ENCODE peak calls at places on chromosomes 1 and 21, in seven cellular contexts. One of them, this sample, is unnamed.

GRCh38 chr1:109793486-109794318 is 30.0 kb upstream of the EPS8L3 start:
- DNase-seq in GM13976: no peak
- DNase-seq in NB4: peak
- DNase-seq in Calu3: peak
- DNase-seq in GM10248: no peak
- DNase-seq in body of pancreas: peak
- DNase-seq in thoracic aorta: no peak
- DNase-seq in this sample: peak

GRCh38 chr21:34938079-34938764 is 110.9 kb downstream of the RUNX1 start:
- DNase-seq in NB4: no peak
- DNase-seq in GM13976: no peak
- DNase-seq in Calu3: no peak
- DNase-seq in thoracic aorta: no peak
- DNase-seq in body of pancreas: no peak
- DNase-seq in GM10248: no peak
- DNase-seq in this sample: no peak

GRCh38 chr1:31627301-31627929 is 9.9 kb downstream of the HCRTR1 start:
- DNase-seq in Calu3: no peak
- DNase-seq in GM10248: no peak
- DNase-seq in GM13976: no peak
- DNase-seq in body of pancreas: peak
- DNase-seq in NB4: no peak
- DNase-seq in thoracic aorta: no peak
- DNase-seq in this sample: no peak

GRCh38 chr1:115099693-115100050 is 10.4 kb upstream of the TSPAN2 start:
- DNase-seq in GM13976: no peak
- DNase-seq in GM10248: no peak
- DNase-seq in NB4: no peak
- DNase-seq in thoracic aorta: no peak
- DNase-seq in body of pancreas: no peak
- DNase-seq in Calu3: no peak
- DNase-seq in this sample: no peak

GRCh38 chr1:185632659-185633428 is 101.3 kb upstream of the HMCN1 start:
- DNase-seq in NB4: peak
- DNase-seq in Calu3: no peak
- DNase-seq in GM10248: no peak
- DNase-seq in body of pancreas: no peak
- DNase-seq in thoracic aorta: no peak
- DNase-seq in GM13976: no peak
- DNase-seq in this sample: no peak

GRCh38 chr1:61255324-61255703 is 173.0 kb downstream of the NFIA start:
- DNase-seq in body of pancreas: no peak
- DNase-seq in thoracic aorta: no peak
- DNase-seq in GM13976: no peak
- DNase-seq in NB4: peak
- DNase-seq in GM10248: no peak
- DNase-seq in Calu3: no peak
- DNase-seq in this sample: no peak

GRCh38 chr1:229114781-229115417 is 156.0 kb upstream of the RAB4A start:
- DNase-seq in NB4: no peak
- DNase-seq in Calu3: no peak
- DNase-seq in GM10248: no peak
- DNase-seq in GM13976: no peak
- DNase-seq in body of pancreas: no peak
- DNase-seq in thoracic aorta: no peak
- DNase-seq in this sample: no peak

GRCh38 chr1:56406821-56407220 is 172.5 kb downstream of the PLPP3 start:
- DNase-seq in GM13976: no peak
- DNase-seq in NB4: no peak
- DNase-seq in Calu3: no peak
- DNase-seq in thoracic aorta: no peak
- DNase-seq in body of pancreas: no peak
- DNase-seq in GM10248: no peak
- DNase-seq in this sample: no peak

GRCh38 chr1:44786138-44786840 is 1.7 kb downstream of the BEST4 start:
- DNase-seq in body of pancreas: peak
- DNase-seq in GM10248: peak
- DNase-seq in NB4: peak
- DNase-seq in Calu3: peak
- DNase-seq in GM13976: peak
- DNase-seq in thoracic aorta: no peak
- DNase-seq in this sample: peak

GRCh38 chr1:27538793-27539192 is 48.8 kb upstream of the WASF2 start:
- DNase-seq in thoracic aorta: no peak
- DNase-seq in GM10248: no peak
- DNase-seq in GM13976: no peak
- DNase-seq in NB4: peak
- DNase-seq in body of pancreas: no peak
- DNase-seq in Calu3: no peak
- DNase-seq in this sample: no peak

GRCh38 chr1:69569983-69570755 is 2.4 kb downstream of the LRRC7 start:
- DNase-seq in thoracic aorta: no peak
- DNase-seq in GM10248: no peak
- DNase-seq in NB4: no peak
- DNase-seq in body of pancreas: no peak
- DNase-seq in Calu3: no peak
- DNase-seq in GM13976: no peak
- DNase-seq in this sample: no peak

GRCh38 chr21:37915516-37915915 is 741 bp downstream of the KCNJ6 start:
- DNase-seq in NB4: no peak
- DNase-seq in GM10248: no peak
- DNase-seq in thoracic aorta: no peak
- DNase-seq in body of pancreas: no peak
- DNase-seq in GM13976: no peak
- DNase-seq in Calu3: no peak
- DNase-seq in this sample: no peak

GRCh38 chr1:119982006-119982405 is 85.7 kb upstream of the ADAM30 start:
- DNase-seq in GM13976: no peak
- DNase-seq in GM10248: no peak
- DNase-seq in thoracic aorta: no peak
- DNase-seq in NB4: peak
- DNase-seq in Calu3: no peak
- DNase-seq in body of pancreas: no peak
- DNase-seq in this sample: no peak

GRCh38 chr1:27527223-27527856 is 37.4 kb upstream of the WASF2 start:
- DNase-seq in NB4: peak
- DNase-seq in thoracic aorta: no peak
- DNase-seq in Calu3: no peak
- DNase-seq in GM10248: peak
- DNase-seq in body of pancreas: peak
- DNase-seq in GM13976: peak
- DNase-seq in this sample: peak

GRCh38 chr1:44354268-44354839 is 703 bp downstream of the ERI3 start:
- DNase-seq in thoracic aorta: no peak
- DNase-seq in body of pancreas: peak
- DNase-seq in GM13976: no peak
- DNase-seq in Calu3: no peak
- DNase-seq in GM10248: no peak
- DNase-seq in NB4: no peak
- DNase-seq in this sample: no peak

GRCh38 chr1:24081190-24081589 is 30.7 kb downstream of the MYOM3 start:
- DNase-seq in GM10248: no peak
- DNase-seq in Calu3: no peak
- DNase-seq in NB4: no peak
- DNase-seq in GM13976: no peak
- DNase-seq in body of pancreas: peak
- DNase-seq in thoracic aorta: no peak
- DNase-seq in this sample: no peak

GRCh38 chr1:116131866-116132605 is 20.8 kb downstream of the MAB21L3 start:
- DNase-seq in thoracic aorta: no peak
- DNase-seq in NB4: peak
- DNase-seq in body of pancreas: no peak
- DNase-seq in GM13976: no peak
- DNase-seq in Calu3: no peak
- DNase-seq in GM10248: no peak
- DNase-seq in this sample: no peak

GRCh38 chr1:178726545-178726944 is 1.5 kb downstream of the RALGPS2 start:
- DNase-seq in Calu3: no peak
- DNase-seq in thoracic aorta: no peak
- DNase-seq in NB4: no peak
- DNase-seq in body of pancreas: no peak
- DNase-seq in GM10248: no peak
- DNase-seq in GM13976: no peak
- DNase-seq in this sample: no peak

GRCh38 chr1:178724386-178724733 is 684 bp upstream of the RALGPS2 start:
- DNase-seq in GM10248: no peak
- DNase-seq in body of pancreas: no peak
- DNase-seq in GM13976: no peak
- DNase-seq in NB4: peak
- DNase-seq in thoracic aorta: no peak
- DNase-seq in Calu3: no peak
- DNase-seq in this sample: no peak

GRCh38 chr1:178724734-178725602 is at the start of gene RALGPS2:
- DNase-seq in Calu3: peak
- DNase-seq in NB4: peak
- DNase-seq in GM13976: peak
- DNase-seq in thoracic aorta: no peak
- DNase-seq in body of pancreas: peak
- DNase-seq in GM10248: peak
- DNase-seq in this sample: peak

GRCh38 chr1:178727014-178727895 is 2.2 kb downstream of the RALGPS2 start:
- DNase-seq in Calu3: peak
- DNase-seq in body of pancreas: peak
- DNase-seq in thoracic aorta: no peak
- DNase-seq in GM13976: no peak
- DNase-seq in GM10248: no peak
- DNase-seq in NB4: peak
- DNase-seq in this sample: no peak

DNA sequence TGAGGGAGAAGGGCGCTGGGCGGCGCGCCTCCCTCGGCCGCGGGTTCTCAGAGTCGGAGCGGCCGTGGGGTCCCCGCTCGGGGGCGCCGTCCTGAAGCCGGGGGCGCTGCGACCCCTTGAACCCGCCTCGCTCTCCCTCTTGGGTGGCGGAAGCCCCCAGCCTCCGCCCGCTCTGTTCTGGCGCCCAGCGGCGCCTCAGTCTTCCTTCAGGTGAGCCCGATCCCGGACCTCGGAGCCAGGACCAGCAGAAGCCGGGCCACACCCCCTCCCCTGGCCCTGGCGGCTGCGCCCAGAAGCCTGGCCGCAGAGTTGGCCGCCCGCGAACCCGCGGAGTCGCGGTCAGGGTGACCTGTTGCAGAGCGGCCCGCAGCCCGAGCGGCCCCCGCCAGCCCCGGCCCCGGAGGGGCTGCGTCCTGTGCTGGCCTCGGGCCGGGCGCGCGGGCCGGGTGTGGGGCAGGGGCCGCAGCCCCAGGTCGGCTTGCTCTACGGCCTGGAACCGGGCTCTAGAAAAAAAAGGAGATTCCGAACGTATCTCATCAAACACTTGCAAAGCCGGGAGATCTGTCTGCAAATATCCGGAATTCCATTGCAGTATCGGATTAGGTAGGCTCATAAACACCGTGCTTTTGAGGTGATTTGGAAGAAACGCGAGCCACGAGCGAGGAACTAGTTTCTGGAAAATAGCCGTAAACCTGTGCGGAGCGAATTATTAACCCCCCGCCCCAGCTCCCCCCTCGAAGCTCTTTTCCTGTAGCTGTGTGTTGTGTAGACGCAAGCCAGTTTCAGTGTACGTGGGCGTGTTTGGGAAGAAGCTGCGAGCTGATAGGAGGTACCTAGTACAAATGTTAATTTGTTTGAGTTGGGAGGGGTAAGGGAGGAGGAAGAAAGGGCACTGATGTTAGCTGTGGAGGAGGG is 816 bp downstream of the RALGPS2 start:
- DNase-seq in body of pancreas: peak
- DNase-seq in NB4: peak
- DNase-seq in thoracic aorta: no peak
- DNase-seq in GM10248: peak
- DNase-seq in GM13976: peak
- DNase-seq in Calu3: peak
- DNase-seq in this sample: peak
- TF ChIP-seq CTCF in body of pancreas: no peak
- TF ChIP-seq CTCF in NB4: no peak
- TF ChIP-seq CTCF in thoracic aorta: no peak
- TF ChIP-seq CTCF in GM10248: no peak
- TF ChIP-seq CTCF in GM13976: no peak
- TF ChIP-seq CTCF in Calu3: no peak
- TF ChIP-seq CTCF in this sample: no peak

GRCh38 chr1:57770772-57771171 is 346.9 kb upstream of the DAB1 start:
- DNase-seq in thoracic aorta: no peak
- DNase-seq in GM13976: no peak
- DNase-seq in GM10248: no peak
- DNase-seq in body of pancreas: no peak
- DNase-seq in Calu3: no peak
- DNase-seq in NB4: peak
- DNase-seq in this sample: no peak
- TF ChIP-seq CTCF in thoracic aorta: no peak
- TF ChIP-seq CTCF in GM13976: no peak
- TF ChIP-seq CTCF in GM10248: no peak
- TF ChIP-seq CTCF in body of pancreas: no peak
- TF ChIP-seq CTCF in Calu3: no peak
- TF ChIP-seq CTCF in NB4: no peak
- TF ChIP-seq CTCF in this sample: peak

DNA sequence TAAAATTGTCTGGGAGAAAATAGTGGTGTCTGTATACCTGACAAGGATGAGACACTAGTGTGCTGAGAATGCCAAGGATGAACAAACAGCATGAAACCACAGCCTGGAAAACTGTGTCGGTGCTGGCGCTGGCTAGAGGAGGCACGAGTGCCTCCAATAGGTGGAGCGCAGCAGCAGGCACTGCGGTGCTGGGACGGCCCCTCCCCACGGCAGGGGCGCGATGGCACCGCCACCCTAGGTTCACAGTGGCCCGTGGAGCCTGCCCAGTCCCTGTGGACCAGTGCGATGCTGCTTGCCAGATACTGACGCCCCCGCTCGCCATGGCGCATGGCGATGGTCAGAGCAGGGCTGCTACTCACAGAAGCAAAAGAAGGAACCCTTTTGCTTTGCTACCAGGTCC is 6.8 kb downstream of the CFAP410 start:
- DNase-seq in NB4: no peak
- DNase-seq in Calu3: no peak
- DNase-seq in GM10248: no peak
- DNase-seq in body of pancreas: no peak
- DNase-seq in thoracic aorta: no peak
- DNase-seq in GM13976: no peak
- DNase-seq in this sample: no peak
- TF ChIP-seq CTCF in NB4: no peak
- TF ChIP-seq CTCF in Calu3: no peak
- TF ChIP-seq CTCF in GM10248: no peak
- TF ChIP-seq CTCF in body of pancreas: no peak
- TF ChIP-seq CTCF in thoracic aorta: no peak
- TF ChIP-seq CTCF in GM13976: no peak
- TF ChIP-seq CTCF in this sample: no peak

DNA sequence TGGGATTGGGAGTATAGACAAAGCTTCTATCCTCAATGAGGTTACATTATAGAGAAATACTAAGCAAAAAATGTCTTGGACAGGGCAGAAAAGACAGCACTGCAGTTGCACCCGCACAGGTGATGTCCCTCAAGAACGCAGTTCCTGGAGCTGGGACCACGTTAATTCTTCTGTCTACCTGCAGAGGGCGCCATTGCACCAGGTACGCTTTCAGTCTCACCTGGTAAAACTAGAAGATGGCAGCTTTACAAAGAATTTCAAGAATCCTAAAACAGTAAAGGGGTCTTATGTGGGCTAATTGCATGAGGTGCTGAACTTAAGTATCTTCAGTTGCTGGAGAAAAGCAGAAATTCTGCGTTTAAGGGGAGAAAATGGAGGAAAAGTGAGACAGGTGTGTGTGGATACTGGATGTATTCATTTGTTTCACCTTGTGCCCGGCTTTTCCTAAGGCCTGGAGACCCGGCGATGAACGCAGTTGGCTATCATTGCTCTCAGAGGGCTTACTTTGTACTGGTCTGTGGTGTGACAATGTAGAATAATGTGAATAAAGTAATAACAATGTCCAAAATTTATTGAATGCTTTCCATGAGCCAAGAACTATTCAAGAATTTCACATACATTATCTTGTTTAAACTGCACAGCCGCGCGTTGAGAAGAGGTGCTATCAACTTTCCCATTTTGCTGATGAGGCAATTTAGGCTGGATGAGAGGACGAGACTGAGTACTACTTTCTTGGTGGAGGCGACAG is 276.3 kb upstream of the GREM2 start:
- DNase-seq in NB4: peak
- DNase-seq in GM10248: peak
- DNase-seq in GM13976: peak
- DNase-seq in Calu3: peak
- DNase-seq in thoracic aorta: no peak
- DNase-seq in body of pancreas: peak
- DNase-seq in this sample: peak
- TF ChIP-seq CTCF in NB4: peak
- TF ChIP-seq CTCF in GM10248: peak
- TF ChIP-seq CTCF in GM13976: peak
- TF ChIP-seq CTCF in Calu3: peak
- TF ChIP-seq CTCF in thoracic aorta: no peak
- TF ChIP-seq CTCF in body of pancreas: peak
- TF ChIP-seq CTCF in this sample: peak